ENCODE peak calls at places on chromosomes 13 and 19, in nine cellular contexts. One of them, this sample, is unnamed.

GRCh38 chr13:113897966-113898365 is 34.1 kb upstream of the GAS6 start:
- DNase-seq in GM23338: no peak
- DNase-seq in right atrium auricular region: no peak
- DNase-seq in fibroblast of pulmonary artery: no peak
- DNase-seq in heart left ventricle: no peak
- DNase-seq in lung: peak
- DNase-seq in AG10803: no peak
- DNase-seq in IMR-90: no peak
- DNase-seq in fibroblast of lung: no peak
- DNase-seq in this sample: no peak

GRCh38 chr13:74325106-74325505 is 190.9 kb upstream of the KLF12 start:
- DNase-seq in GM23338: no peak
- DNase-seq in right atrium auricular region: no peak
- DNase-seq in fibroblast of pulmonary artery: peak
- DNase-seq in heart left ventricle: no peak
- DNase-seq in lung: no peak
- DNase-seq in AG10803: peak
- DNase-seq in IMR-90: peak
- DNase-seq in fibroblast of lung: peak
- DNase-seq in this sample: peak

GRCh38 chr13:113831061-113831460 is 32.8 kb downstream of the GAS6 start:
- DNase-seq in GM23338: no peak
- DNase-seq in right atrium auricular region: no peak
- DNase-seq in fibroblast of pulmonary artery: no peak
- DNase-seq in heart left ventricle: no peak
- DNase-seq in lung: no peak
- DNase-seq in AG10803: no peak
- DNase-seq in IMR-90: no peak
- DNase-seq in fibroblast of lung: no peak
- DNase-seq in this sample: no peak

GRCh38 chr19:35341006-35341405 is 6.7 kb upstream of the FFAR1 start:
- DNase-seq in GM23338: no peak
- DNase-seq in right atrium auricular region: no peak
- DNase-seq in fibroblast of pulmonary artery: no peak
- DNase-seq in heart left ventricle: no peak
- DNase-seq in lung: no peak
- DNase-seq in AG10803: no peak
- DNase-seq in IMR-90: no peak
- DNase-seq in fibroblast of lung: no peak
- DNase-seq in this sample: no peak

GRCh38 chr19:342801-343421 is 1.7 kb downstream of the MIER2 start:
- DNase-seq in GM23338: no peak
- DNase-seq in right atrium auricular region: peak
- DNase-seq in fibroblast of pulmonary artery: peak
- DNase-seq in heart left ventricle: peak
- DNase-seq in lung: peak
- DNase-seq in AG10803: peak
- DNase-seq in IMR-90: peak
- DNase-seq in fibroblast of lung: peak
- DNase-seq in this sample: peak

GRCh38 chr13:42478531-42479156 is 95.3 kb upstream of the TNFSF11 start:
- DNase-seq in GM23338: peak
- DNase-seq in right atrium auricular region: no peak
- DNase-seq in fibroblast of pulmonary artery: peak
- DNase-seq in heart left ventricle: no peak
- DNase-seq in lung: no peak
- DNase-seq in AG10803: no peak
- DNase-seq in IMR-90: peak
- DNase-seq in fibroblast of lung: peak
- DNase-seq in this sample: peak

GRCh38 chr19:47274891-47275865 is 493 bp downstream of the INAFM1 start:
- DNase-seq in GM23338: peak
- DNase-seq in right atrium auricular region: peak
- DNase-seq in fibroblast of pulmonary artery: peak
- DNase-seq in heart left ventricle: peak
- DNase-seq in lung: no peak
- DNase-seq in AG10803: peak
- DNase-seq in IMR-90: no peak
- DNase-seq in fibroblast of lung: no peak
- DNase-seq in this sample: peak

GRCh38 chr13:20198781-20199180 is 6.0 kb upstream of the GJB2 start:
- DNase-seq in GM23338: no peak
- DNase-seq in right atrium auricular region: no peak
- DNase-seq in fibroblast of pulmonary artery: no peak
- DNase-seq in heart left ventricle: no peak
- DNase-seq in lung: no peak
- DNase-seq in AG10803: no peak
- DNase-seq in IMR-90: no peak
- DNase-seq in fibroblast of lung: no peak
- DNase-seq in this sample: no peak

GRCh38 chr13:78317030-78317429 is 286.3 kb downstream of the POU4F1 start:
- DNase-seq in GM23338: peak
- DNase-seq in right atrium auricular region: no peak
- DNase-seq in fibroblast of pulmonary artery: peak
- DNase-seq in heart left ventricle: no peak
- DNase-seq in lung: no peak
- DNase-seq in AG10803: no peak
- DNase-seq in IMR-90: no peak
- DNase-seq in fibroblast of lung: peak
- DNase-seq in this sample: peak

GRCh38 chr13:112963641-112964040 is 5.4 kb upstream of the MCF2L start:
- DNase-seq in GM23338: no peak
- DNase-seq in right atrium auricular region: no peak
- DNase-seq in fibroblast of pulmonary artery: no peak
- DNase-seq in heart left ventricle: no peak
- DNase-seq in lung: no peak
- DNase-seq in AG10803: no peak
- DNase-seq in IMR-90: no peak
- DNase-seq in fibroblast of lung: no peak
- DNase-seq in this sample: no peak

GRCh38 chr13:109680930-109681329 is 105.5 kb downstream of the IRS2 start:
- DNase-seq in GM23338: no peak
- DNase-seq in right atrium auricular region: no peak
- DNase-seq in fibroblast of pulmonary artery: no peak
- DNase-seq in heart left ventricle: no peak
- DNase-seq in lung: no peak
- DNase-seq in AG10803: no peak
- DNase-seq in IMR-90: no peak
- DNase-seq in fibroblast of lung: no peak
- DNase-seq in this sample: no peak

GRCh38 chr19:6970021-6970420 is 51.2 kb downstream of the MBD3L2B start:
- DNase-seq in GM23338: no peak
- DNase-seq in right atrium auricular region: no peak
- DNase-seq in fibroblast of pulmonary artery: no peak
- DNase-seq in heart left ventricle: no peak
- DNase-seq in lung: no peak
- DNase-seq in AG10803: no peak
- DNase-seq in IMR-90: no peak
- DNase-seq in fibroblast of lung: no peak
- DNase-seq in this sample: no peak

GRCh38 chr13:97222934-97223710 is 989 bp downstream of the MBNL2 start:
- DNase-seq in GM23338: peak
- DNase-seq in right atrium auricular region: no peak
- DNase-seq in fibroblast of pulmonary artery: no peak
- DNase-seq in heart left ventricle: no peak
- DNase-seq in lung: no peak
- DNase-seq in AG10803: peak
- DNase-seq in IMR-90: no peak
- DNase-seq in fibroblast of lung: no peak
- DNase-seq in this sample: no peak

GRCh38 chr19:54095136-54095858 is 5.3 kb downstream of the OSCAR start:
- DNase-seq in GM23338: no peak
- DNase-seq in right atrium auricular region: no peak
- DNase-seq in fibroblast of pulmonary artery: no peak
- DNase-seq in heart left ventricle: no peak
- DNase-seq in lung: no peak
- DNase-seq in AG10803: no peak
- DNase-seq in IMR-90: no peak
- DNase-seq in fibroblast of lung: no peak
- DNase-seq in this sample: no peak

GRCh38 chr19:54094601-54095000 is 6.0 kb downstream of the OSCAR start:
- DNase-seq in GM23338: peak
- DNase-seq in right atrium auricular region: no peak
- DNase-seq in fibroblast of pulmonary artery: no peak
- DNase-seq in heart left ventricle: no peak
- DNase-seq in lung: no peak
- DNase-seq in AG10803: no peak
- DNase-seq in IMR-90: no peak
- DNase-seq in fibroblast of lung: no peak
- DNase-seq in this sample: no peak

GRCh38 chr19:54100560-54100959 is at the start of gene OSCAR:
- DNase-seq in GM23338: no peak
- DNase-seq in right atrium auricular region: no peak
- DNase-seq in fibroblast of pulmonary artery: peak
- DNase-seq in heart left ventricle: no peak
- DNase-seq in lung: no peak
- DNase-seq in AG10803: peak
- DNase-seq in IMR-90: no peak
- DNase-seq in fibroblast of lung: peak
- DNase-seq in this sample: no peak

GRCh38 chr19:54102421-54103169 is at the start of gene NDUFA3:
- DNase-seq in GM23338: peak
- DNase-seq in right atrium auricular region: peak
- DNase-seq in fibroblast of pulmonary artery: peak
- DNase-seq in heart left ventricle: peak
- DNase-seq in lung: peak
- DNase-seq in AG10803: peak
- DNase-seq in IMR-90: peak
- DNase-seq in fibroblast of lung: peak
- DNase-seq in this sample: peak

GRCh38 chr19:54096642-54097106 is 3.9 kb downstream of the OSCAR start:
- DNase-seq in GM23338: peak
- DNase-seq in right atrium auricular region: no peak
- DNase-seq in fibroblast of pulmonary artery: peak
- DNase-seq in heart left ventricle: no peak
- DNase-seq in lung: no peak
- DNase-seq in AG10803: peak
- DNase-seq in IMR-90: peak
- DNase-seq in fibroblast of lung: peak
- DNase-seq in this sample: peak
- H3K4me3 ChIP-seq in GM23338: peak
- H3K4me3 ChIP-seq in right atrium auricular region: peak
- H3K4me3 ChIP-seq in fibroblast of pulmonary artery: peak
- H3K4me3 ChIP-seq in heart left ventricle: peak
- H3K4me3 ChIP-seq in lung: no peak
- H3K4me3 ChIP-seq in AG10803: peak
- H3K4me3 ChIP-seq in IMR-90: peak
- H3K4me3 ChIP-seq in fibroblast of lung: no peak
- H3K4me3 ChIP-seq in this sample: peak

DNA sequence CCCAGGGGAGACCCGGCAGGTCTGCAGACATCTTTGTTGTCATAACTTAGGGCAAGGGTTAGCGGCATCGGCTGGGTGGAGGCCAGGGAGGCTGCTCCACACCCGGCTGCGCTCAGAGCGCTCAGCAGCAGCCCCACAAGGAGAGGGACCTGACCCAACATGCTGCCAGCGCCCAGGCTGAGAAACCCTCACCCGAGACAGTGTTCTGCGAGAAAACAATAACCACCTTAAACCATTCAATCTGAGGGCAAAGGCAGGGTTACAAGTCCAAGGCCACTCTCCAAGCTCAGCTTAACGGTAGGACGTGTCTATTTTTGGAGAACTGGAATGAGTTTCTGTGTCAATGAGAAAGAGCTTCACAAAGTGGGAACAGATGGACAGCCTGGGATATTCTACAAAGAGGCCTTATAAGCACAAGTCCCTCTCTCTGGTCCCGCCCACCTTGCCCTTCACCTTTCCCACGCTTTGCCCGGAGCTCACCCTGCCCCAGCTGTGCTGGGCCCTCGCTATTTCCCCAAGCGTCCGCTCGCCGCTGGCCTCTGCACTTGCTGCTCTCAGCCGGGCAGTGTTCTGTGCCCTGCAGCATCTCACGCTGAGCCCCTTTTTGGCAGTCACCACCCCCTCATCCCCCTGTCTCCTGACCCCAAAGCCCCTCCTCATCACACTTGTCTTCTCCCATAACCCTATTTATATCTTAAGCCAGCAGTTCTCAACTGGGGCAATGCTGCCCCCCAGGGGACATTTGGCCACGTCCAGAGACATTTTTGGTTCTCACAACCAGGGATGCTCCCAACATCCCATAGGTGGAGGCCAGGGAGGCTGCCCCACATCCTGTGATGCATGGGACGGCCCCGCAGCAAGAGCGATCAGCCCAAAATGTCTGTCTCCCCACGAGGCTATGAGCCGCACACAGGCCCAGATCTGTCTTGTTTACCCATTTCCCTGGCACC is 17.6 kb downstream of the PPP1R12C start:
- DNase-seq in GM23338: peak
- DNase-seq in right atrium auricular region: no peak
- DNase-seq in fibroblast of pulmonary artery: no peak
- DNase-seq in heart left ventricle: peak
- DNase-seq in lung: no peak
- DNase-seq in AG10803: no peak
- DNase-seq in IMR-90: no peak
- DNase-seq in fibroblast of lung: no peak
- DNase-seq in this sample: peak
- TF ChIP-seq CTCF in GM23338: peak
- TF ChIP-seq CTCF in right atrium auricular region: peak
- TF ChIP-seq CTCF in fibroblast of pulmonary artery: no peak
- TF ChIP-seq CTCF in heart left ventricle: peak
- TF ChIP-seq CTCF in lung: no peak
- TF ChIP-seq CTCF in AG10803: peak
- TF ChIP-seq CTCF in IMR-90: no peak
- TF ChIP-seq CTCF in fibroblast of lung: peak
- TF ChIP-seq CTCF in this sample: no peak

GRCh38 chr19:4327252-4327876 is 11.3 kb downstream of the STAP2 start:
- DNase-seq in GM23338: peak
- DNase-seq in right atrium auricular region: peak
- DNase-seq in fibroblast of pulmonary artery: peak
- DNase-seq in heart left ventricle: peak
- DNase-seq in lung: peak
- DNase-seq in AG10803: peak
- DNase-seq in IMR-90: peak
- DNase-seq in fibroblast of lung: peak
- DNase-seq in this sample: peak
- H3K4me3 ChIP-seq in GM23338: peak
- H3K4me3 ChIP-seq in right atrium auricular region: peak
- H3K4me3 ChIP-seq in fibroblast of pulmonary artery: peak
- H3K4me3 ChIP-seq in heart left ventricle: peak
- H3K4me3 ChIP-seq in lung: no peak
- H3K4me3 ChIP-seq in AG10803: peak
- H3K4me3 ChIP-seq in IMR-90: no peak
- H3K4me3 ChIP-seq in fibroblast of lung: no peak
- H3K4me3 ChIP-seq in this sample: no peak

GRCh38 chr19:3556978-3557460 is 367 bp downstream of the MFSD12 start:
- DNase-seq in GM23338: peak
- DNase-seq in right atrium auricular region: no peak
- DNase-seq in fibroblast of pulmonary artery: no peak
- DNase-seq in heart left ventricle: no peak
- DNase-seq in lung: no peak
- DNase-seq in AG10803: no peak
- DNase-seq in IMR-90: peak
- DNase-seq in fibroblast of lung: no peak
- DNase-seq in this sample: no peak
- TF ChIP-seq CTCF in GM23338: no peak
- TF ChIP-seq CTCF in right atrium auricular region: no peak
- TF ChIP-seq CTCF in fibroblast of pulmonary artery: no peak
- TF ChIP-seq CTCF in heart left ventricle: no peak
- TF ChIP-seq CTCF in lung: no peak
- TF ChIP-seq CTCF in AG10803: no peak
- TF ChIP-seq CTCF in IMR-90: no peak
- TF ChIP-seq CTCF in fibroblast of lung: no peak
- TF ChIP-seq CTCF in this sample: no peak

This sample was measured in cardiac fibroblast.